ENCODE peak calls at places on chromosome 15, in seven cellular contexts. R is hippocampal formation, U is AG08396, G is KBM-7, A is NCI-H1048, Y is lower lobe of right lung, C is iris pigment epithelial cell. B is an unnamed sample.

GRCh38 chr15:73952171-73952912 is 26.1 kb downstream of the LOXL1 start:
- DNase-seq in R (no peak), U (no peak), G (no peak), A (no peak), Y (peak), C (no peak), B (no peak)

GRCh38 chr15:51793521-51793920 is 35.9 kb upstream of the TMOD3 start:
- DNase-seq in R (peak), U (no peak), G (no peak), A (no peak), Y (peak), C (peak), B (no peak)

GRCh38 chr15:40367038-40367672 is 9.1 kb downstream of the DISP2 start:
- DNase-seq in R (peak), U (no peak), G (no peak), A (no peak), Y (no peak), C (no peak), B (no peak)

GRCh38 chr15:39598958-39599845 is 18.3 kb downstream of the THBS1 start:
- DNase-seq in R (no peak), U (no peak), G (no peak), A (no peak), Y (no peak), C (no peak), B (no peak)

GRCh38 chr15:78850926-78851600 is 21.6 kb upstream of the MORF4L1 start:
- DNase-seq in R (peak), U (no peak), G (no peak), A (no peak), Y (no peak), C (no peak), B (no peak)

GRCh38 chr15:89469331-89470107 is 26.9 kb downstream of the RHCG start:
- DNase-seq in R (no peak), U (no peak), G (no peak), A (no peak), Y (no peak), C (no peak), B (no peak)

GRCh38 chr15:91552555-91552954 is 301.0 kb upstream of the SLCO3A1 start:
- DNase-seq in R (no peak), U (no peak), G (no peak), A (no peak), Y (no peak), C (no peak), B (no peak)

GRCh38 chr15:35728176-35728938 is 182.4 kb upstream of the DPH6 start:
- DNase-seq in R (no peak), U (no peak), G (no peak), A (no peak), Y (no peak), C (no peak), B (no peak)